ENCODE peak calls at places on chromosome 11, in nine cellular contexts. One of them, this sample, is unnamed.

GRCh38 chr11:22688914-22689313 is 22.5 kb downstream of the GAS2 start:
- DNase-seq in stimulated activated CD4-positive, alpha-beta T cell treated with anti-CD3 and anti-CD28 coated beads, Interleukin-4, amount 100 ng/mL, for 48 hours: no peak
- DNase-seq in EL: no peak
- DNase-seq in omental fat pad: no peak
- DNase-seq in T follicular helper cell: no peak
- DNase-seq in posterior cingulate gyrus: no peak
- DNase-seq in RWPE1: no peak
- DNase-seq in kidney epithelial cell: no peak
- DNase-seq in GM19239: no peak
- DNase-seq in this sample: no peak

GRCh38 chr11:29685361-29685760 is 331.5 kb downstream of the KCNA4 start:
- DNase-seq in stimulated activated CD4-positive, alpha-beta T cell treated with anti-CD3 and anti-CD28 coated beads, Interleukin-4, amount 100 ng/mL, for 48 hours: no peak
- DNase-seq in RWPE1: no peak
- DNase-seq in GM19239: no peak
- DNase-seq in EL: no peak
- DNase-seq in posterior cingulate gyrus: no peak
- DNase-seq in kidney epithelial cell: no peak
- DNase-seq in omental fat pad: no peak
- DNase-seq in T follicular helper cell: no peak
- DNase-seq in this sample: no peak

GRCh38 chr11:47007579-47007978 is 71.0 kb downstream of the CSTPP1 start:
- DNase-seq in T follicular helper cell: no peak
- DNase-seq in stimulated activated CD4-positive, alpha-beta T cell treated with anti-CD3 and anti-CD28 coated beads, Interleukin-4, amount 100 ng/mL, for 48 hours: no peak
- DNase-seq in RWPE1: no peak
- DNase-seq in kidney epithelial cell: no peak
- DNase-seq in EL: no peak
- DNase-seq in omental fat pad: no peak
- DNase-seq in GM19239: no peak
- DNase-seq in posterior cingulate gyrus: no peak
- DNase-seq in this sample: no peak

GRCh38 chr11:64772318-64773018 is 5.9 kb downstream of the SF1 start:
- DNase-seq in posterior cingulate gyrus: no peak
- DNase-seq in stimulated activated CD4-positive, alpha-beta T cell treated with anti-CD3 and anti-CD28 coated beads, Interleukin-4, amount 100 ng/mL, for 48 hours: no peak
- DNase-seq in kidney epithelial cell: no peak
- DNase-seq in GM19239: no peak
- DNase-seq in RWPE1: no peak
- DNase-seq in T follicular helper cell: no peak
- DNase-seq in omental fat pad: no peak
- DNase-seq in EL: no peak
- DNase-seq in this sample: no peak

GRCh38 chr11:75800136-75800675 is 14.8 kb upstream of the UVRAG start:
- DNase-seq in kidney epithelial cell: no peak
- DNase-seq in posterior cingulate gyrus: no peak
- DNase-seq in EL: no peak
- DNase-seq in stimulated activated CD4-positive, alpha-beta T cell treated with anti-CD3 and anti-CD28 coated beads, Interleukin-4, amount 100 ng/mL, for 48 hours: no peak
- DNase-seq in T follicular helper cell: no peak
- DNase-seq in GM19239: no peak
- DNase-seq in RWPE1: no peak
- DNase-seq in omental fat pad: no peak
- DNase-seq in this sample: no peak

GRCh38 chr11:706439-706956 is 467 bp downstream of the EPS8L2 start:
- DNase-seq in RWPE1: no peak
- DNase-seq in omental fat pad: no peak
- DNase-seq in stimulated activated CD4-positive, alpha-beta T cell treated with anti-CD3 and anti-CD28 coated beads, Interleukin-4, amount 100 ng/mL, for 48 hours: no peak
- DNase-seq in posterior cingulate gyrus: peak
- DNase-seq in T follicular helper cell: no peak
- DNase-seq in kidney epithelial cell: no peak
- DNase-seq in GM19239: no peak
- DNase-seq in EL: peak
- DNase-seq in this sample: no peak

GRCh38 chr11:103652013-103652412 is 384.4 kb upstream of the DDI1 start:
- DNase-seq in kidney epithelial cell: no peak
- DNase-seq in posterior cingulate gyrus: no peak
- DNase-seq in T follicular helper cell: no peak
- DNase-seq in EL: peak
- DNase-seq in RWPE1: peak
- DNase-seq in GM19239: no peak
- DNase-seq in stimulated activated CD4-positive, alpha-beta T cell treated with anti-CD3 and anti-CD28 coated beads, Interleukin-4, amount 100 ng/mL, for 48 hours: no peak
- DNase-seq in omental fat pad: no peak
- DNase-seq in this sample: no peak

GRCh38 chr11:75931124-75931523 is 116.1 kb downstream of the UVRAG start:
- DNase-seq in EL: peak
- DNase-seq in T follicular helper cell: no peak
- DNase-seq in posterior cingulate gyrus: no peak
- DNase-seq in omental fat pad: no peak
- DNase-seq in GM19239: no peak
- DNase-seq in kidney epithelial cell: no peak
- DNase-seq in stimulated activated CD4-positive, alpha-beta T cell treated with anti-CD3 and anti-CD28 coated beads, Interleukin-4, amount 100 ng/mL, for 48 hours: no peak
- DNase-seq in RWPE1: no peak
- DNase-seq in this sample: no peak

GRCh38 chr11:134633276-134633675 is 221.2 kb upstream of the B3GAT1 start:
- DNase-seq in EL: no peak
- DNase-seq in GM19239: no peak
- DNase-seq in T follicular helper cell: no peak
- DNase-seq in posterior cingulate gyrus: no peak
- DNase-seq in RWPE1: no peak
- DNase-seq in kidney epithelial cell: no peak
- DNase-seq in omental fat pad: no peak
- DNase-seq in stimulated activated CD4-positive, alpha-beta T cell treated with anti-CD3 and anti-CD28 coated beads, Interleukin-4, amount 100 ng/mL, for 48 hours: no peak
- DNase-seq in this sample: no peak

GRCh38 chr11:64448599-64449380 is 89.8 kb downstream of the RPS6KA4 start:
- DNase-seq in kidney epithelial cell: peak
- DNase-seq in EL: peak
- DNase-seq in stimulated activated CD4-positive, alpha-beta T cell treated with anti-CD3 and anti-CD28 coated beads, Interleukin-4, amount 100 ng/mL, for 48 hours: peak
- DNase-seq in T follicular helper cell: peak
- DNase-seq in omental fat pad: peak
- DNase-seq in posterior cingulate gyrus: peak
- DNase-seq in GM19239: peak
- DNase-seq in RWPE1: peak
- DNase-seq in this sample: peak

GRCh38 chr11:100753144-100753543 is 66.1 kb downstream of the ARHGAP42 start:
- DNase-seq in posterior cingulate gyrus: no peak
- DNase-seq in EL: no peak
- DNase-seq in RWPE1: peak
- DNase-seq in GM19239: no peak
- DNase-seq in kidney epithelial cell: no peak
- DNase-seq in stimulated activated CD4-positive, alpha-beta T cell treated with anti-CD3 and anti-CD28 coated beads, Interleukin-4, amount 100 ng/mL, for 48 hours: no peak
- DNase-seq in T follicular helper cell: no peak
- DNase-seq in omental fat pad: no peak
- DNase-seq in this sample: no peak

GRCh38 chr11:26960265-26960664 is 33.6 kb upstream of the FIBIN start:
- DNase-seq in posterior cingulate gyrus: no peak
- DNase-seq in RWPE1: peak
- DNase-seq in GM19239: no peak
- DNase-seq in kidney epithelial cell: no peak
- DNase-seq in omental fat pad: no peak
- DNase-seq in stimulated activated CD4-positive, alpha-beta T cell treated with anti-CD3 and anti-CD28 coated beads, Interleukin-4, amount 100 ng/mL, for 48 hours: no peak
- DNase-seq in T follicular helper cell: no peak
- DNase-seq in EL: peak
- DNase-seq in this sample: no peak

GRCh38 chr11:69489031-69489745 is 7.7 kb downstream of the LINC01488 start:
- DNase-seq in kidney epithelial cell: no peak
- DNase-seq in RWPE1: no peak
- DNase-seq in EL: no peak
- DNase-seq in posterior cingulate gyrus: peak
- DNase-seq in omental fat pad: no peak
- DNase-seq in GM19239: no peak
- DNase-seq in T follicular helper cell: no peak
- DNase-seq in stimulated activated CD4-positive, alpha-beta T cell treated with anti-CD3 and anti-CD28 coated beads, Interleukin-4, amount 100 ng/mL, for 48 hours: no peak
- DNase-seq in this sample: no peak

GRCh38 chr11:106156290-106156937 is 79.0 kb downstream of the AASDHPPT start:
- DNase-seq in T follicular helper cell: no peak
- DNase-seq in kidney epithelial cell: peak
- DNase-seq in EL: peak
- DNase-seq in GM19239: peak
- DNase-seq in omental fat pad: no peak
- DNase-seq in stimulated activated CD4-positive, alpha-beta T cell treated with anti-CD3 and anti-CD28 coated beads, Interleukin-4, amount 100 ng/mL, for 48 hours: no peak
- DNase-seq in RWPE1: peak
- DNase-seq in posterior cingulate gyrus: no peak
- DNase-seq in this sample: peak

GRCh38 chr11:116544721-116545120 is 228.1 kb downstream of the BUD13 start:
- DNase-seq in GM19239: no peak
- DNase-seq in EL: no peak
- DNase-seq in RWPE1: no peak
- DNase-seq in T follicular helper cell: no peak
- DNase-seq in posterior cingulate gyrus: peak
- DNase-seq in omental fat pad: no peak
- DNase-seq in kidney epithelial cell: no peak
- DNase-seq in stimulated activated CD4-positive, alpha-beta T cell treated with anti-CD3 and anti-CD28 coated beads, Interleukin-4, amount 100 ng/mL, for 48 hours: no peak
- DNase-seq in this sample: no peak

GRCh38 chr11:86535773-86536172 is 136.6 kb downstream of the ME3 start:
- DNase-seq in omental fat pad: no peak
- DNase-seq in kidney epithelial cell: no peak
- DNase-seq in RWPE1: no peak
- DNase-seq in posterior cingulate gyrus: no peak
- DNase-seq in stimulated activated CD4-positive, alpha-beta T cell treated with anti-CD3 and anti-CD28 coated beads, Interleukin-4, amount 100 ng/mL, for 48 hours: no peak
- DNase-seq in GM19239: no peak
- DNase-seq in T follicular helper cell: no peak
- DNase-seq in EL: no peak
- DNase-seq in this sample: no peak